ENCODE peak calls at places on chromosomes 4 and X, in ten cellular contexts. S, A, J, U, X, F, O, N, Q and K are unnamed samples.

GRCh38 chr4:146585761-146586333 is 52.8 kb upstream of the POU4F2 start:
- DNase-seq in S (no peak), A (no peak), J (no peak), U (no peak), X (no peak), F (no peak), O (no peak), N (no peak), Q (no peak), K (no peak)

GRCh38 chr4:177131736-177132135 is 177.9 kb upstream of the NEIL3 start:
- DNase-seq in S (no peak), A (no peak), J (no peak), U (no peak), X (no peak), F (no peak), O (no peak), N (no peak), Q (no peak), K (no peak)

GRCh38 chr4:84218002-84218401 is 281.1 kb downstream of the NKX6-1 start:
- DNase-seq in S (no peak), A (no peak), J (no peak), U (no peak), X (no peak), F (no peak), O (no peak), N (no peak), Q (no peak), K (no peak)

GRCh38 chrX:1169198-1169597 is 43.3 kb downstream of the CRLF2 start:
- DNase-seq in S (no peak), A (no peak), J (no peak), U (no peak), X (no peak), F (no peak), O (no peak), N (no peak), Q (no peak), K (no peak)

GRCh38 chr4:16544251-16544721 is 318.0 kb upstream of the TAPT1 start:
- DNase-seq in S (no peak), A (peak), J (peak), U (no peak), X (no peak), F (peak), O (no peak), N (no peak), Q (no peak), K (no peak)

GRCh38 chrX:40107291-40108083 is 9.7 kb upstream of the BCOR start:
- DNase-seq in S (no peak), A (no peak), J (no peak), U (no peak), X (no peak), F (peak), O (peak), N (no peak), Q (peak), K (peak)

GRCh38 chrX:30627818-30628652 is 25.2 kb upstream of the GK start:
- DNase-seq in S (no peak), A (no peak), J (no peak), U (no peak), X (no peak), F (no peak), O (peak), N (no peak), Q (no peak), K (no peak)

GRCh38 chr4:168421671-168422070 is 58.6 kb downstream of the DDX60L start:
- DNase-seq in S (no peak), A (no peak), J (no peak), U (no peak), X (peak), F (no peak), O (peak), N (no peak), Q (peak), K (no peak)

GRCh38 chrX:112233164-112233563 is 150.6 kb upstream of the TRPC5 start:
- DNase-seq in S (no peak), A (no peak), J (no peak), U (no peak), X (no peak), F (no peak), O (no peak), N (no peak), Q (no peak), K (no peak)

GRCh38 chrX:39795591-39795990 is 302.2 kb downstream of the BCOR start:
- DNase-seq in S (no peak), A (no peak), J (no peak), U (no peak), X (no peak), F (no peak), O (no peak), N (no peak), Q (no peak), K (no peak)

GRCh38 chr4:82515705-82516104 is 46.1 kb downstream of the TMEM150C start:
- DNase-seq in S (no peak), A (no peak), J (no peak), U (no peak), X (no peak), F (peak), O (no peak), N (no peak), Q (no peak), K (peak)

GRCh38 chr4:1211951-1212545 is 36.9 kb downstream of the CTBP1 start:
- DNase-seq in S (no peak), A (no peak), J (no peak), U (no peak), X (no peak), F (peak), O (no peak), N (no peak), Q (no peak), K (no peak)

GRCh38 chr4:37054670-37055069 is 189.9 kb upstream of the NWD2 start:
- DNase-seq in S (no peak), A (no peak), J (no peak), U (no peak), X (no peak), F (no peak), O (no peak), N (no peak), Q (no peak), K (no peak)

GRCh38 chr4:160375746-160376452 is 1273.0 kb downstream of the RAPGEF2 start:
- DNase-seq in S (no peak), A (no peak), J (no peak), U (no peak), X (peak), F (no peak), O (no peak), N (no peak), Q (no peak), K (no peak)

GRCh38 chrX:9182041-9182440 is 148.1 kb upstream of the FAM9B start:
- DNase-seq in S (no peak), A (no peak), J (no peak), U (no peak), X (no peak), F (no peak), O (no peak), N (no peak), Q (no peak), K (no peak)

GRCh38 chrX:7109838-7110793 is 37.4 kb upstream of the STS start:
- DNase-seq in S (no peak), A (no peak), J (no peak), U (no peak), X (no peak), F (no peak), O (no peak), N (no peak), Q (no peak), K (no peak)
- H3K27ac ChIP-seq in S (no peak), A (no peak), J (no peak), U (no peak), X (no peak), F (no peak), O (no peak), N (no peak), Q (peak), K (no peak)

GRCh38 chr4:3371038-3371437 is 70.7 kb upstream of the HGFAC start:
- DNase-seq in S (no peak), A (no peak), J (peak), U (no peak), X (no peak), F (peak), O (no peak), N (no peak), Q (no peak), K (no peak)
- H3K27ac ChIP-seq in S (no peak), A (no peak), J (no peak), U (no peak), X (no peak), F (no peak), O (no peak), N (no peak), Q (no peak), K (no peak)

GRCh38 chr4:88533088-88533790 is 9.7 kb upstream of the PYURF start:
- DNase-seq in S (no peak), A (peak), J (no peak), U (no peak), X (no peak), F (no peak), O (no peak), N (no peak), Q (no peak), K (no peak)
- H3K27ac ChIP-seq in S (no peak), A (no peak), J (no peak), U (no peak), X (peak), F (no peak), O (no peak), N (no peak), Q (peak), K (no peak)

DNA sequence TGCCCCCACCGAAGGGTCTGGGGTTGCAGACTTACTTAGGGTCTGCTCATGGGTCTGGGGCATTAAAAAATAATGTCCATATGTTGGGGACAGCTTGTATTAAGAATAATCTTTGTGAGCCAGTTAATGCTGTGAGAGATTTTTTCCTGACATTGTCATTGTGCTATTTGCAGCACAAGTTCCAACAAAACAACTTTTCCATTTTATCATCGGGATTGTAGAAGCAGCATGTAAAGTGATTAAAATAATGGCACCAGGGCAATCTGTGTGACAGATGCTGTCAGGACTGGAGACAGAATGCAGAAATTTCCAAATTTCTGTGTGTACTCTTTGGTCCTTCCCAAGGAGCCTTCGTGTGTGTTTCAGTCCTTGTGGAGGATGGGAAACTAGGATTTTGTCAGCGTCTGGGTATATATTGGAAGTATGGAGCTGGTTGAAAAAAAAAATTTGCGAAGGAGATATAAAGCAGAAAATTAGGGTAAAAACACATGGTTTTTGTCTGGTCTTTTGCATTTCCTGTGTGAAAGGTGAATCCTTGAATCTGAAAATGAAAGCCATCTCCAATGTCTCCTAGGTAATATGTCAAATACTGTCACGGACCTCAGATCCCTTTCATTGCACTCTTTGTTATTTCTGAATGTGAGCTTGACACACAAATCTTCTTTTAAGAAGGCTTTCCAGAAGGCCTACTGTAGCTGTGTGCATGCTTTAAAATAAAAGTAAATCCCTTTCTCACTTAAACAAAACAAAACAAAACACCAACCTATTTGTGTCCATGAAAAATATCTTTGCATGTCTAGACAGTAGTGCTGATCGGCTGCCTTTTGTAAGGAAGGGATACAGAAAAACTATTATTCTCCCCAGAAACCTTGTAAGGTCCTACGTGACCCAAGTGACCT is 101.3 kb upstream of the LIMCH1 start:
- DNase-seq in S (no peak), A (no peak), J (no peak), U (no peak), X (no peak), F (no peak), O (no peak), N (no peak), Q (no peak), K (no peak)
- H3K27ac ChIP-seq in S (no peak), A (no peak), J (peak), U (peak), X (no peak), F (peak), O (peak), N (no peak), Q (peak), K (peak)